ENCODE peak calls at places on chromosomes 4 and X, in five cellular contexts. L, G, N, V and J are unnamed samples.

GRCh38 chrX:101429934-101430333 is 21.9 kb downstream of the HNRNPH2 start:
- DNase-seq in V (no peak), G (no peak), L (no peak), N (peak), J (no peak)

GRCh38 chr4:153798436-153798835 is 9.6 kb upstream of the SFRP2 start:
- DNase-seq in L (no peak), V (no peak), G (no peak), N (no peak), J (no peak)

GRCh38 chrX:19560611-19561010 is 45.3 kb upstream of the MAP3K15 start:
- DNase-seq in V (no peak), N (no peak), G (no peak), L (no peak), J (no peak)

GRCh38 chr4:179110356-179110755 is 1668.1 kb upstream of the AGA start:
- DNase-seq in N (peak), V (peak), G (no peak), L (no peak), J (no peak)

GRCh38 chr4:158996669-158997074 is 106.2 kb upstream of the RAPGEF2 start:
- DNase-seq in L (no peak), N (peak), G (no peak), V (peak), J (peak)

GRCh38 chr4:166460769-166461550 is 587.9 kb downstream of the TLL1 start:
- DNase-seq in N (peak), L (no peak), V (peak), G (no peak), J (no peak)

GRCh38 chr4:74364649-74365491 is at the start of gene EREG:
- DNase-seq in N (peak), V (peak), G (no peak), L (no peak), J (no peak)

GRCh38 chrX:33183366-33183765 is 28.0 kb downstream of the DMD start:
- DNase-seq in V (peak), G (no peak), L (peak), N (no peak), J (no peak)

GRCh38 chr4:126762651-126763247 is 870.0 kb upstream of the INTU start:
- DNase-seq in V (peak), G (no peak), N (peak), L (no peak), J (no peak)

GRCh38 chr4:14862881-14863280 is 139.4 kb upstream of the CPEB2 start:
- DNase-seq in N (no peak), V (no peak), G (no peak), L (no peak), J (no peak)

GRCh38 chr4:126051709-126052424 is 737.1 kb downstream of the FAT4 start:
- DNase-seq in V (peak), L (no peak), N (peak), G (no peak), J (no peak)

GRCh38 chrX:87299563-87300160 is 217.9 kb upstream of the KLHL4 start:
- DNase-seq in L (no peak), G (no peak), V (peak), N (peak), J (no peak)
- TF ChIP-seq CTCF in L (peak), G (no peak), V (peak), N (no peak), J (peak)

GRCh38 chr4:162406637-162407370 is 243.0 kb upstream of the FSTL5 start:
- DNase-seq in G (no peak), N (no peak), V (no peak), L (no peak), J (peak)
- H3K4me3 ChIP-seq in G (no peak), N (no peak), V (no peak), L (no peak), J (no peak)

GRCh38 chrX:11530621-11531020 is 135.1 kb downstream of the ARHGAP6 start:
- DNase-seq in V (no peak), L (no peak), N (no peak), G (no peak), J (no peak)

GRCh38 chrX:11528623-11529022 is 137.1 kb downstream of the ARHGAP6 start:
- DNase-seq in L (no peak), G (no peak), N (no peak), V (no peak), J (no peak)

GRCh38 chrX:11532291-11533075 is 133.2 kb downstream of the ARHGAP6 start:
- DNase-seq in G (no peak), L (no peak), N (no peak), V (no peak), J (peak)

GRCh38 chrX:11533211-11533651 is 132.5 kb downstream of the ARHGAP6 start:
- DNase-seq in G (peak), V (peak), N (peak), L (no peak), J (peak)

DNA sequence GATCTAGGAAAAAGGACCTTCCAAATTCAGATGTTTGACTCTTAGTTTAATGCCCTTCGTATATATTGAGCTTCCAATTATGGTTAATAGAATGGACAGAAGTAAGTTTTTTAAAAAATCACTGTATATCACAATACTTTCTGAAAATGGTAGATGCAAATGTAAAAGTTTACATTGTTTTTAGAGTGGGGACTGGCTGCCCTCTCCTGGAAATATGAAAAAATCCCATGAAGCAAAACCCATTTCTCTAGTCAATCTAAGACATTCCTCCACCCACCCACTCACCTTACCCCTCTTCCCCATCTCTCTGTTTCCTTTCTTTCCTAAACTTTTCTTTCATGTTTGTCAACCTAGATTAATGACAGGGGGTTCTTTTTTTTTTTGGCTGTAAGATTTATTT is 134.5 kb downstream of the ARHGAP6 start:
- DNase-seq in N (no peak), V (no peak), G (peak), L (no peak), J (peak)
- TF ChIP-seq CTCF in N (peak), V (peak), G (peak), L (peak), J (peak)

GRCh38 chr4:185019451-185020292 is 1.4 kb downstream of the HELT start:
- DNase-seq in G (no peak), L (no peak), V (peak), N (no peak), J (no peak)

GRCh38 chr4:185020293-185020808 is 2.1 kb downstream of the HELT start:
- DNase-seq in G (no peak), V (peak), N (no peak), L (no peak), J (no peak)

GRCh38 chr4:185016946-185017797 is 1.1 kb upstream of the HELT start:
- DNase-seq in N (no peak), L (no peak), G (no peak), V (peak), J (no peak)

GRCh38 chr4:185017964-185018772 is at the start of gene HELT:
- DNase-seq in V (peak), N (no peak), G (no peak), L (no peak), J (no peak)

DNA sequence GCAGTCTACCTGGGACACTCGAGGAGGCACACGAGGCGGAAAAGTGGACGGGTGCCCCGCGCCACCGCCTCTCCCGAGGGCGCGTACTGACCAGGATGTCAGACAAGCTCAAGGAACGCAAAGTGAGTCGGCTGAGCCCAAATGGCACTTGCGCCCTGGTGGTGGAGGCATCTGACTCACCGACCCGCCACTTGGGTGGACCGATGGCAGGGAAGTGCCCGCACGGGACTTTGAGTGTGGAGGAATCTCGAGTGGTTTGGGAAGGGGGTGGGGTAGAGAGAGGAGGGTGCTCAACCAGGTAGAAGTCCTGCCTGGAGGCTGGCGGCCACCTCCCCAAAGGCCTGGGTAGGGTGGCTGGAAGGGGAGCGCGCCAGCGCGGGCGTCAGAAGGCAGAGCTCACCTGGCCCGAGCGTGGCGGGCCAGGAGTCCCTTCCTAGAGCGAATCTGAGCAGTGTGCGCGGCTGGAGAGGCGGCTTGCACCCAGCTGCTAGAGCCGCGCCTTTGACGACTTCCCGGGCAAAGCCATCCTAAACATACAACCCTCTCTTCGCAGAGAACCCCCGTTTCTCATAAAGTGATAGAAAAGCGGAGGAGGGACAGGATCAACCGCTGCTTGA is 652 bp downstream of the HELT start:
- DNase-seq in N (no peak), L (no peak), G (no peak), V (peak), J (no peak)
- H3K4me3 ChIP-seq in N (no peak), L (peak), G (no peak), V (no peak), J (no peak)

GRCh38 chrX:114162068-114162735 is 421.7 kb upstream of the HTR2C start:
- DNase-seq in V (no peak), L (no peak), N (no peak), G (no peak), J (no peak)
- TF ChIP-seq CTCF in V (no peak), L (no peak), N (no peak), G (no peak), J (no peak)

GRCh38 chr4:71020611-71021010 is 27.2 kb downstream of the DCK start:
- DNase-seq in L (no peak), V (no peak), N (no peak), G (no peak), J (peak)
- H3K4me3 ChIP-seq in L (no peak), V (no peak), N (no peak), G (no peak), J (no peak)